ENCODE peak calls at places on chromosomes 11 and 22, in eight cellular contexts. A is GM12878, X is HCT116, G is SK-N-SH, Y is endothelial cell of umbilical vein, S is K562, J is HepG2, F is H1. E is an unnamed sample.

GRCh38 chr11:117171648-117172051 is 6.9 kb upstream of the SIDT2 start:
- DNase-seq in A (no peak), X (no peak), G (no peak), Y (no peak), S (peak), J (no peak), F (no peak), E (no peak)

GRCh38 chr11:58787903-58788302 is 56.2 kb upstream of the GLYAT start:
- DNase-seq in A (no peak), X (no peak), G (no peak), Y (no peak), S (no peak), J (no peak), F (no peak), E (no peak)

GRCh38 chr11:3799883-3800282 is 2.5 kb upstream of the NUP98 start:
- DNase-seq in A (no peak), X (no peak), G (no peak), Y (no peak), S (no peak), J (no peak), F (no peak), E (no peak)

GRCh38 chr11:8772571-8772970 is 90.0 kb downstream of the RPL27A start:
- DNase-seq in A (no peak), X (no peak), G (no peak), Y (no peak), S (no peak), J (no peak), F (no peak), E (no peak)

GRCh38 chr11:132158696-132159095 is 788.3 kb downstream of the NTM start:
- DNase-seq in A (no peak), X (no peak), G (peak), Y (no peak), S (no peak), J (no peak), F (no peak), E (no peak)

GRCh38 chr11:121563900-121564822 is 111.4 kb upstream of the SORL1-AS1 start:
- DNase-seq in A (no peak), X (no peak), G (no peak), Y (no peak), S (no peak), J (peak), F (no peak), E (no peak)

GRCh38 chr11:20770421-20770935 is 101.1 kb downstream of the NELL1 start:
- DNase-seq in A (no peak), X (no peak), G (peak), Y (no peak), S (no peak), J (no peak), F (no peak), E (no peak)

GRCh38 chr22:38824587-38824986 is 19.2 kb downstream of the NPTXR start:
- DNase-seq in A (no peak), X (no peak), G (no peak), Y (peak), S (peak), J (peak), F (peak), E (no peak)

GRCh38 chr11:79179087-79179486 is 261.7 kb downstream of the TENM4 start:
- DNase-seq in A (no peak), X (no peak), G (no peak), Y (no peak), S (no peak), J (no peak), F (no peak), E (no peak)

GRCh38 chr11:69812256-69812655 is 7.0 kb downstream of the FGF3 start:
- DNase-seq in A (no peak), X (no peak), G (no peak), Y (no peak), S (no peak), J (no peak), F (no peak), E (no peak)

GRCh38 chr11:72591023-72591422 is 83.2 kb downstream of the PDE2A start:
- DNase-seq in A (no peak), X (no peak), G (peak), Y (no peak), S (no peak), J (no peak), F (no peak), E (no peak)

GRCh38 chr11:114925591-114925990 is 247.3 kb downstream of the NXPE2 start:
- DNase-seq in A (no peak), X (no peak), G (no peak), Y (no peak), S (no peak), J (no peak), F (no peak), E (no peak)

GRCh38 chr22:45680932-45681700 is 9.5 kb downstream of the ATXN10 start:
- DNase-seq in A (no peak), X (no peak), G (no peak), Y (peak), S (no peak), J (no peak), F (no peak), E (no peak)

GRCh38 chr11:17578958-17579357 is 31.9 kb downstream of the OTOG start:
- DNase-seq in A (no peak), X (no peak), G (no peak), Y (no peak), S (no peak), J (no peak), F (no peak), E (no peak)

GRCh38 chr22:35208003-35208402 is 49.3 kb upstream of the HMGXB4 start:
- DNase-seq in A (no peak), X (no peak), G (no peak), Y (no peak), S (no peak), J (no peak), F (no peak), E (no peak)

GRCh38 chr11:131885371-131885770 is 515.0 kb downstream of the NTM start:
- DNase-seq in A (no peak), X (no peak), G (no peak), Y (no peak), S (no peak), J (no peak), F (no peak), E (no peak)

GRCh38 chr11:110433393-110434333 is 3.9 kb downstream of the FDX1 start:
- DNase-seq in A (no peak), X (no peak), G (peak), Y (peak), S (peak), J (peak), F (no peak), E (no peak)

GRCh38 chr22:45476814-45477213 is 25.9 kb upstream of the FBLN1 start:
- DNase-seq in A (no peak), X (no peak), G (no peak), Y (no peak), S (no peak), J (peak), F (no peak), E (no peak)

GRCh38 chr11:64084962-64085710 is 49.4 kb downstream of the FLRT1 start:
- DNase-seq in A (no peak), X (no peak), G (peak), Y (no peak), S (no peak), J (peak), F (no peak), E (no peak)

GRCh38 chr22:37752189-37753061 is 55.3 kb upstream of the GCAT start:
- DNase-seq in A (no peak), X (peak), G (peak), Y (peak), S (no peak), J (peak), F (no peak), E (no peak)

GRCh38 chr11:121936781-121937447 is 179.1 kb downstream of the BLID start:
- DNase-seq in A (no peak), X (no peak), G (no peak), Y (no peak), S (no peak), J (no peak), F (no peak), E (no peak)

GRCh38 chr11:103110406-103110805 is 1.2 kb downstream of the DYNC2H1 start:
- DNase-seq in A (no peak), X (no peak), G (no peak), Y (peak), S (no peak), J (no peak), F (no peak), E (no peak)

GRCh38 chr11:67433536-67434394 is 3.7 kb downstream of the PTPRCAP start:
- DNase-seq in A (no peak), X (no peak), G (no peak), Y (no peak), S (no peak), J (no peak), F (no peak), E (no peak)

GRCh38 chr22:29218758-29219408 is 13.2 kb downstream of the EMID1 start:
- DNase-seq in A (no peak), X (no peak), G (peak), Y (no peak), S (no peak), J (no peak), F (no peak), E (no peak)

DNA sequence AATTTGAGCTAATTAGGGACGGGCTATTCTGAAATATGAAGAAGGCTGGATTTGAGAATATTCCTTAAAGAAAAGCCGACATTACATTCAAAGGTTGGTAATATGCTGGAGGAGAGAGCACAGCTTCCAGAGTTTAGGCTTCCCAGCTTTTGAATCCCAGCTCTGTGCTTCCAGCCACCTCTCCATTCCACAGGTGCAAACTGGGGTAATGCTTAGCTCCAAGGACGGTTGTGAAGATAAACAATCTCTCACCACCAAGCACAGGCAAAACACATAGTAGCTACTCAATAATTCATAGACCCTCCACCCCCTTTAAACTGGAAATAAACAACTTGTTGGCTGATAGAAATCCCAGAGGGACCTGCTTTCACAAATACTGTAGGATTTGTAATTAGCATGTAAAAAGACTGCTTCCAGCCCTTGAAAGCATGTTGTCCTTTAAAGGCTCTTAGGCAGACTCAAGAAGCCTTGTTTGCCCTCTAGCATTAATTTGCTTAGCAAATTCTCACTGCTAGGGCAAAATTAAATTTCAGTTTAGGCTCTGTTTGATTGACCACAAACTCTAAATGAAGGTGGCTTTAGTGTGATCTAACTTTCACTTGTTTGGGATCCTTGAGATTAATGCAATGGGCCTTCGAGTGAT is 24.6 kb upstream of the SESN3 start:
- DNase-seq in A (no peak), X (no peak), G (no peak), Y (no peak), S (no peak), J (no peak), F (no peak), E (no peak)
- H3K27ac ChIP-seq in A (peak), X (no peak), G (no peak), Y (no peak), S (no peak), J (no peak), F (peak), E (no peak)

GRCh38 chr11:30149998-30150397 is 80.8 kb upstream of the FSHB start:
- DNase-seq in A (no peak), X (no peak), G (no peak), Y (no peak), S (no peak), J (no peak), F (no peak), E (no peak)

GRCh38 chr11:30153008-30153407 is 77.8 kb upstream of the FSHB start:
- DNase-seq in A (no peak), X (no peak), G (no peak), Y (no peak), S (no peak), J (no peak), F (no peak), E (no peak)

GRCh38 chr11:30150425-30150824 is 80.4 kb upstream of the FSHB start:
- DNase-seq in A (no peak), X (no peak), G (no peak), Y (no peak), S (no peak), J (no peak), F (no peak), E (no peak)

GRCh38 chr11:30155428-30155827 is 75.4 kb upstream of the FSHB start:
- DNase-seq in A (no peak), X (no peak), G (no peak), Y (no peak), S (no peak), J (no peak), F (no peak), E (no peak)
- TF ChIP-seq POLR2AphosphoS5 in A (no peak), X (no peak), G (no peak), Y (no peak), S (no peak), J (no peak), F (no peak), E (no peak)

GRCh38 chr11:61815790-61816735 is 740 bp downstream of the FADS1 start:
- DNase-seq in A (no peak), X (peak), G (peak), Y (peak), S (peak), J (peak), F (no peak), E (no peak)

GRCh38 chr11:61816736-61817455 is at the start of gene FADS1:
- DNase-seq in A (peak), X (peak), G (peak), Y (peak), S (peak), J (peak), F (peak), E (no peak)

GRCh38 chr11:61814958-61815789 is 1.6 kb downstream of the FADS1 start:
- DNase-seq in A (peak), X (peak), G (peak), Y (peak), S (peak), J (peak), F (peak), E (no peak)

GRCh38 chr11:61820174-61820573 is 3.4 kb upstream of the FADS1 start:
- DNase-seq in A (no peak), X (no peak), G (no peak), Y (no peak), S (no peak), J (peak), F (no peak), E (no peak)

GRCh38 chr11:61817471-61818202 is 834 bp upstream of the FADS1 start:
- DNase-seq in A (no peak), X (no peak), G (no peak), Y (no peak), S (no peak), J (peak), F (no peak), E (no peak)
- H3K9ac ChIP-seq in A (peak), X (peak), G (peak), Y (peak), S (peak), J (peak), F (peak), E (peak)

GRCh38 chr22:42700355-42700754 is 20.3 kb downstream of the A4GALT start:
- DNase-seq in A (no peak), X (no peak), G (no peak), Y (no peak), S (no peak), J (no peak), F (no peak), E (no peak)

GRCh38 chr22:42699953-42700352 is 20.7 kb downstream of the A4GALT start:
- DNase-seq in A (no peak), X (no peak), G (no peak), Y (no peak), S (no peak), J (no peak), F (no peak), E (no peak)

GRCh38 chr22:42700901-42701300 is 19.8 kb downstream of the A4GALT start:
- DNase-seq in A (no peak), X (no peak), G (no peak), Y (no peak), S (no peak), J (no peak), F (no peak), E (no peak)

GRCh38 chr22:42697542-42698013 is 23.1 kb downstream of the A4GALT start:
- DNase-seq in A (no peak), X (peak), G (no peak), Y (peak), S (no peak), J (peak), F (no peak), E (no peak)

DNA sequence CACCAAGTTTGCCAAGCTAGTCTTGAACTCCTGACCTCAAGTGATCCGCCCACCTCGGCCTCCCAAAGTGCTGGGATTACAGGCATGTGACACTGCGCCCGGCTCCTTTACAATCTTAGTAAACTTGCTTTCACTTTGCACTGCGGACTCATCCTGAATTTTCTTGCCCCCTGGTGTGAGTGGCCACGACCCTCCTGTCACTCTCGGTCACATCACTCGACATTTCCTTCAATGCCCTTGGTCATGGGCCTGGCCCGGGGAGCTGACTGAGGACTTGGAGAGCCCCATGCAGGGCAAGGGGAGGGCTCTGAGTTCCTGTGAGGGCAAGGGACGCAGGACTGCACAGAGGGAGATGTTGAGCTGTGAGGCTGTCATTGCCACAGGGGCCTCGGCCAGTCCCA is 21.4 kb downstream of the A4GALT start:
- DNase-seq in A (no peak), X (no peak), G (no peak), Y (no peak), S (no peak), J (no peak), F (no peak), E (no peak)
- H3K27ac ChIP-seq in A (no peak), X (no peak), G (no peak), Y (no peak), S (no peak), J (no peak), F (no peak), E (no peak)

DNA sequence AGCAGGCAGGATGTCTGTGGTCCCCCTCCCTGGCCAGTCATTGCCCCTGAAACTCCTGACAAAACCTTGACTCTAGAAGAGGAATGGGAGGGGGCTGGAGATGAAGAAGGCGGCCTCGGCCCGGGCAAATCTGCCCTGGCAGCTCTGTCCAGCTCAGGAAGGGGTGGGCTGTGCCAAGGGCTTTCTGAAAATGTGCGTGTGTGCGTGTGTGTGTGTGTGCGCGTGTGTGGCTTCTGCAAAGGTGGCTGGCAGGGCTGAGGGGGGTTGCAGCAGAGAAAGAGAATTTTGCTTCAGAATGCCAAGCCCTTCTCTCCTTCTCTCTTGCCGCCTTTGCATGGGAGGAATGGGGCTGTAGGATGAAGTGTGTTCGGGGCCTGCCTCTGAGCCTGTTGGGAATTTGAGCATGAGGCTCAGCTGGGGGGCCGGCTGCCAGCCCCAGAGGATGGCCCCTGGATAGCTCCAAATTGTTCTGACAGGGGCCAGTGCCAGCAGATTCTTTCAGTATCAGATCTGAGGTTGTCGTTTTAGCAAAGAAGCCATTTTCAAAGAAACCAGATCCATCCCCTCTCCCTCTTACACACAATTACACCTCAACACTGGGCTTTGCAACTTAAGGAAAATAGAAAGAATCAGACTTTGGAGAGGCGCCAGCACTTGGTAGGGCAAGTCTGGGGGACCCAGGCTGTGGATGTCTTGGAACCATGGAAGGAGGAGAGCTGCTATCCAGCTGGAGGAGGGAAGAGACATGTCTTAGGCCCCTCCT is 3.5 kb downstream of the TIMP3 start:
- DNase-seq in A (no peak), X (no peak), G (no peak), Y (no peak), S (no peak), J (no peak), F (no peak), E (no peak)
- TF ChIP-seq POLR2AphosphoS5 in A (no peak), X (no peak), G (no peak), Y (no peak), S (no peak), J (no peak), F (no peak), E (no peak)

DNA sequence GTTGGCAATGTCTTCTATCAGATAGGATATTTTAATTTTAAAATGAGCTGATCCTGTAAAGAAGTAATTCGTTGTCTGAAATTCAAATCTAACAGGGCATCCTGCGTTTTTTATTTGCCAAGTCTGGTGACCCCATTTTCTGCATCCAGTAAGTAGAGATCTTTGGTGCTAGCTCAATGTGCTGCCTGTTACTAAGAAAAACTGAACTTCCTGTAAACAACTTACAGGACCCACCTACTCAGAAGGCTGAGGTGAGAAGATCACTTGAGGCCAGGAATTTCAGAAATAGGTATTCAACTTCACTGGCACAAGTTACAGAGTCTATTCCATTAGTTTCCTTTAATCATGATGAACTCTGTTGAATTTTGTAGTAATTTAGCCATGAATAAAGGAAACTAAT is 4.0 kb downstream of the ARL14EP start:
- DNase-seq in A (no peak), X (no peak), G (no peak), Y (no peak), S (no peak), J (no peak), F (no peak), E (no peak)
- H3K9ac ChIP-seq in A (no peak), X (no peak), G (no peak), Y (no peak), S (no peak), J (no peak), F (no peak), E (no peak)

DNA sequence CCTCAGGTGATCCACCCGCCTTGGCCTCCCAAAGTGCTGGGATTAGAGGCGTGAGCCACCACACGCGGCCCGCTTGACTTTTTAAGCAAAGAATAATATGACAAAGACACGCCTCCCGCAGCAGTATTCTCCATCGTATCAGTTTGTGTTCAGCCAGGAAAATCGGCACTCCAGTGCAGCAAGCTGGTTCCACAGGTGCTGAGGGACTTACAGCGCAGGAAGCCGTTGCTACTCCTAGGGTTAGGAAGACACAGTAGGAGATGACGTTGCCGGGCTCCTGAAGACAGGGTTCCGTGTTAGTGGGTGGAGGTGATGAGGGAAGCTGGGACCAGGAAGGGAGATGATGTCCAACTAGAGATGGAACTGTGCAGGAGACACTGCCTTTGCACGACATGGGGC is 65.8 kb upstream of the CECR2 start:
- DNase-seq in A (no peak), X (no peak), G (no peak), Y (no peak), S (no peak), J (no peak), F (no peak), E (no peak)
- H3K27ac ChIP-seq in A (peak), X (no peak), G (no peak), Y (no peak), S (no peak), J (no peak), F (no peak), E (no peak)

E was measured in SK-N-MC.